ENCODE peak calls at places on chromosomes 5 and 9, in five cellular contexts. R is coronary artery, E is choroid plexus epithelial cell, Q is fibroblast of pulmonary artery, T is adrenal gland. N is an unnamed sample.

GRCh38 chr5:135489466-135490244 is 37.5 kb upstream of the TIFAB start:
- DNase-seq in E (no peak), R (no peak), Q (no peak), T (no peak), N (no peak)

GRCh38 chr9:138063785-138064184 is 186.2 kb downstream of the CACNA1B start:
- DNase-seq in T (no peak), R (no peak), Q (no peak), E (no peak), N (no peak)

GRCh38 chr5:128844354-128844923 is 120.8 kb upstream of the SLC27A6 start:
- DNase-seq in E (peak; percentile 63), R (no peak), T (no peak), Q (peak; percentile 60), N (peak; percentile 43)

GRCh38 chr9:95732803-95733686 is 142.4 kb upstream of the ERCC6L2 start:
- DNase-seq in R (no peak), Q (no peak), E (no peak), T (no peak), N (no peak)

GRCh38 chr5:180213657-180214207 is 4.7 kb upstream of the RASGEF1C start:
- DNase-seq in R (no peak), E (no peak), T (peak; percentile 25), Q (no peak), N (no peak)

GRCh38 chr5:172870261-172870806 is 36.3 kb downstream of the ERGIC1 start:
- DNase-seq in T (peak; percentile 80), Q (peak; percentile 93), R (no peak), E (peak; percentile 94), N (peak; percentile 92)

GRCh38 chr5:85814596-85814995 is 803.1 kb upstream of the COX7C start:
- DNase-seq in Q (no peak), R (no peak), T (no peak), E (no peak), N (no peak)

GRCh38 chr5:1558945-1559344 is 35.2 kb upstream of the LPCAT1 start:
- DNase-seq in T (peak; percentile 15), Q (no peak), R (no peak), E (no peak), N (no peak)

GRCh38 chr9:114551750-114552685 is 35.6 kb upstream of the ATP6V1G1 start:
- DNase-seq in R (no peak), T (peak; percentile 97), Q (peak; percentile 95), E (peak; percentile 98), N (peak; percentile 95)

GRCh38 chr5:173326501-173326960 is 1.7 kb downstream of the STC2 start:
- DNase-seq in R (no peak), E (peak; percentile 78), Q (peak; percentile 79), T (no peak), N (peak; percentile 87)

GRCh38 chr5:60586307-60586901 is 113.6 kb downstream of the DEPDC1B start:
- DNase-seq in R (no peak), Q (peak; percentile 62), E (peak; percentile 81), T (no peak), N (peak; percentile 79)

GRCh38 chr5:149423287-149424268 is 44.5 kb upstream of the IL17B start:
- DNase-seq in T (peak; percentile 76), Q (peak; percentile 71), E (peak; percentile 88), R (no peak), N (no peak)

GRCh38 chr5:151284392-151284967 is 19.1 kb downstream of the SLC36A3 start:
- DNase-seq in T (no peak), R (no peak), E (no peak), Q (no peak), N (no peak)

GRCh38 chr9:128927731-128928411 is 7.1 kb downstream of the PHYHD1 start:
- DNase-seq in E (peak; percentile 58), T (peak; percentile 78), Q (peak; percentile 64), R (no peak), N (peak; percentile 58)

GRCh38 chr9:99150456-99151171 is 45.7 kb downstream of the TGFBR1 start:
- DNase-seq in E (no peak), Q (no peak), T (no peak), R (no peak), N (no peak)

GRCh38 chr5:141814064-141814982 is 63.9 kb downstream of the PCDH1 start:
- DNase-seq in E (peak; percentile 19), T (peak; percentile 77), Q (peak; percentile 31), R (no peak), N (peak; percentile 17)

GRCh38 chr9:81032030-81032572 is 657.2 kb downstream of the TLE1 start:
- DNase-seq in E (peak; percentile 96), Q (peak; percentile 89), R (no peak), T (peak; percentile 56), N (peak; percentile 90)

GRCh38 chr9:105117111-105117682 is 127.3 kb upstream of the SLC44A1 start:
- DNase-seq in E (no peak), Q (no peak), R (no peak), T (no peak), N (no peak)

GRCh38 chr5:176541338-176542134 is 4.3 kb upstream of the RNF44 start:
- DNase-seq in E (no peak), R (no peak), T (peak; percentile 72), Q (peak; percentile 64), N (no peak)

GRCh38 chr5:82406200-82406773 is 128.1 kb upstream of the RPS23 start:
- DNase-seq in E (peak; percentile 97), Q (peak; percentile 95), R (no peak), T (no peak), N (peak; percentile 89)

GRCh38 chr5:14627270-14627669 is 37.2 kb upstream of the OTULIN start:
- DNase-seq in T (no peak), R (no peak), Q (no peak), E (no peak), N (no peak)

GRCh38 chr9:70578720-70579119 is 164.3 kb upstream of the KLF9 start:
- DNase-seq in T (peak; percentile 42), E (no peak), Q (no peak), R (no peak), N (no peak)

GRCh38 chr9:108869092-108869725 is 7.1 kb downstream of the ACTL7A start:
- DNase-seq in T (no peak), Q (peak; percentile 42), R (no peak), E (peak; percentile 78), N (no peak)

GRCh38 chr5:39299962-39300361 is 64.3 kb downstream of the C9 start:
- DNase-seq in E (no peak), T (no peak), R (no peak), Q (no peak), N (no peak)

GRCh38 chr5:149048806-149049205 is 14.1 kb downstream of the SH3TC2 start:
- DNase-seq in E (no peak), R (no peak), Q (no peak), T (no peak), N (no peak)

GRCh38 chr5:124628721-124629596 is 117.5 kb downstream of the ZNF608 start:
- DNase-seq in R (no peak), Q (peak; percentile 87), T (peak; percentile 94), E (peak; percentile 98), N (peak; percentile 72)

GRCh38 chr5:102603670-102604069 is 104.9 kb upstream of the SLCO6A1 start:
- DNase-seq in E (peak; percentile 7), T (no peak), Q (no peak), R (no peak), N (no peak)

GRCh38 chr9:111400564-111400898 is 70.5 kb upstream of the OR2K2 start:
- DNase-seq in E (peak; percentile 35), Q (no peak), T (no peak), R (no peak), N (peak; percentile 4)

GRCh38 chr5:11037941-11038340 is 276.9 kb upstream of the DAP start:
- DNase-seq in R (no peak), T (no peak), Q (no peak), E (no peak), N (no peak)

GRCh38 chr9:93319301-93319991 is 132.0 kb upstream of the FAM120A start:
- DNase-seq in T (no peak), E (no peak), R (no peak), Q (no peak), N (no peak)

GRCh38 chr5:1536298-1537165 is 12.8 kb upstream of the LPCAT1 start:
- DNase-seq in T (peak; percentile 51), R (peak; percentile 54), E (peak; percentile 55), Q (no peak), N (peak; percentile 38)

DNA sequence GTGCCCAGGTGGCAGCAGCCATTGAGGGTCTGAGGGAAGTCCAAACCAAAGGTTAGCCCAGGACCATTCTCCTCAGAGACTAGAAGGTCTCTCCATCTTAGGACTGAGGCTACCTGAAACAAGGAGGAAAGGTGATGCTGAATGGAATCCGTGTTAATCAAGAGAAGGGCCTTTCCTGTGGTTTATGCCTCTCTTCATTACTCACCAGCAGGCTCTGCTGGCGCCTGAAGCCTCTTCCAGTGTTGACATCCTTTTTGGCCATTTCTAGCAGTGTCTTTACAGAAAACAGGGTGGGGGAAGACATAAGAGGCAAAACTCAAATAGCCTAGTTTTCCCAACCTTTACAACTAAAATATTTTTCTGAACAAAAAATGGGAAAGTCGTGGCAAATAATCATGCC is 98.1 kb downstream of the ENC1 start:
- DNase-seq in R (no peak), T (no peak), E (peak; percentile 32), Q (peak; percentile 26), N (no peak)
- H3K4me3 ChIP-seq in R (no peak overlapping the region), T (no peak overlapping the region), E (no peak overlapping the region), Q (no peak overlapping the region), N (no peak overlapping the region)

DNA sequence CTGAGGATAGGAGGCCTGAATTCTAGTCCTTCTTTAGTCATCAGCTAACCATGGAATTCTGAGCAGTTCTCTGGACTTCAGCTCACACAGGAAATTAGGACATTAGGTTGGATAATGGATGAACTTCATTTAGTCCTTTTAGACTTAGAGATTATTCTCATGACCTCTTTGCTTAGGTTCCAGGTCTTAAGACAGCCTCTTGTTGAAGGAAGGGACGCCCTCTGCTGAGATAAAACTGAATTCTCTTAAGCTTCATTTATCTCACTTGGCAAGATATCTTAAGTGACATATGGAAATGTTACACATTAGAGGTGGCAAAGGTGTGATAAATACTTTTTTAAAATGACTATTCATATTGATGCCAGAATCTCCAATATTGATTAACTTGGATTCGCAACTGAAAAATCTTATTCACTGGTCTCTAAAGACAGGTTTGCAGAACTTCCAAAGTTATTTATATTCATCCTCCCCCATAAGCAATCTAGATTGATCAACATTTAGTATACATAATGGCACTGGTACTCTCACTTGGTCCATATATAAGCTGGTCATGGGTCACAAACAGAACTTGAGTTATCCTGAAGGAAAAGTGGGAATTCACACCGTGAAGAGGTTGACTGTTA is 16.9 kb upstream of the ZNF366 start:
- DNase-seq in T (no peak), Q (peak; percentile 95), E (peak; percentile 95), R (no peak), N (peak; percentile 94)
- TF ChIP-seq CTCF in T (peak; percentile 78), Q (peak; percentile 62), E (peak; percentile 74), R (peak; percentile 17), N (peak; percentile 61)

GRCh38 chr5:91420879-91421278 is 37.8 kb upstream of the ARRDC3 start:
- DNase-seq in T (no peak), E (peak; percentile 54), R (no peak), Q (no peak), N (no peak)
- H3K4me3 ChIP-seq in T (no peak overlapping the region), E (no peak overlapping the region), R (no peak overlapping the region), Q (no peak overlapping the region), N (no peak overlapping the region)

DNA sequence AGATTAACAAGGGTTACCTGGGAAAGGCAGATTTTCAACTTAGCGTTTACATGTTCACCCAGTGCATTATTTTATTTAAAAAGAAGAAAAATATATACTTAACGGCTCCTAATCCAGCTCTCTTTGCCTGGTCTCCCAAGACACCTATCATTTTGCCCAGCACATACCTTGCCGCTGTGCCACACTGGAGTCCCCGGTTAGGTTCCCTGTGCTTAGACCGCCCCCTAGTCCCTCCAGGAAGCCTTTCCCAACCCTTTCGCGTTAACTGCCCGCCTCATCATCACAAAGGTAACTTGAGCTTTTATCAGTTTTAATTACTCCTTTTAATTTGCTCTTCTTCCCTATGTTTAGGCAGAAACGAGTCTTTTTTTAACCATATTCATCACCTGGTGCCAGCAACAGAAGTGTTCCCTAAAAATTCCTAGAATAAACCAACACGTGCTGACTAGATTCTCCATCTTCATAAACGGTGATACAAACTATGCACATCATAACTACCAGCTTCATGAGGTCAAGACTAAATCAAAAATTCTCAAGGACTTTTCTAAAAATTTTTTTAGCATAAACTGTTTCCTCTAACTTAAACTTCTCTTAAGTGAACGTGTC is 19.7 kb downstream of the DNAJA1 start:
- DNase-seq in R (no peak), T (no peak), E (peak; percentile 40), Q (peak; percentile 22), N (no peak)
- TF ChIP-seq CTCF in R (no peak), T (no peak), E (peak; percentile 53), Q (peak; percentile 19), N (no peak)

N was measured in fibroblast of the aortic adventitia.